ENCODE peak calls at places on chromosome 12, in four cellular contexts. F, V, B and I are unnamed samples.

GRCh38 chr12:121549075-121549474 is 31.7 kb downstream of the KDM2B start:
- DNase-seq in V (no peak), B (no peak), F (no peak), I (no peak)

GRCh38 chr12:108839011-108839889 is 18.1 kb downstream of the SSH1 start:
- DNase-seq in B (no peak), F (no peak), V (peak; percentile 51), I (peak; percentile 43)

GRCh38 chr12:52551466-52551865 is 1.5 kb downstream of the KRT71 start:
- DNase-seq in F (no peak), B (no peak), V (peak; percentile 36), I (no peak)

GRCh38 chr12:29415111-29415510 is 34.1 kb upstream of the ERGIC2 start:
- DNase-seq in F (no peak), B (no peak), V (no peak), I (no peak)

GRCh38 chr12:12070674-12071661 is at the start of gene BCL2L14:
- DNase-seq in V (no peak), F (no peak), B (no peak), I (peak; percentile 35)

GRCh38 chr12:22971247-22971646 is 346.3 kb downstream of the ETNK1 start:
- DNase-seq in B (no peak), F (no peak), V (no peak), I (no peak)

GRCh38 chr12:67358686-67359374 is 89.7 kb downstream of the CAND1 start:
- DNase-seq in F (no peak), V (no peak), B (no peak), I (no peak)

GRCh38 chr12:24719293-24719721 is 229.6 kb downstream of the BCAT1 start:
- DNase-seq in F (no peak), B (no peak), V (no peak), I (no peak)

GRCh38 chr12:89889051-89889450 is 180.4 kb upstream of the ATP2B1 start:
- DNase-seq in B (no peak), F (no peak), V (no peak), I (no peak)

GRCh38 chr12:13000935-13001724 is 1.1 kb upstream of the HEBP1 start:
- DNase-seq in F (peak; percentile 75), V (peak; percentile 52), B (no peak), I (peak; percentile 60)

GRCh38 chr12:29847246-29847645 is 63.5 kb upstream of the TMTC1 start:
- DNase-seq in V (no peak), F (no peak), B (no peak), I (no peak)

GRCh38 chr12:28759334-28759733 is 389.7 kb upstream of the FAR2 start:
- DNase-seq in B (no peak), F (no peak), V (no peak), I (no peak)

GRCh38 chr12:96399919-96400630 is at the start of gene CDK17:
- DNase-seq in F (peak; percentile 84), V (peak; percentile 84), B (peak; percentile 30), I (peak; percentile 77)

GRCh38 chr12:71872401-71872800 is 32.8 kb downstream of the TBC1D15 start:
- DNase-seq in F (no peak), B (no peak), V (no peak), I (no peak)

GRCh38 chr12:91877461-91878230 is 268.0 kb downstream of the BTG1 start:
- DNase-seq in B (no peak), V (no peak), F (no peak), I (no peak)

GRCh38 chr12:38157933-38158401 is 158.6 kb upstream of the ALG10B start:
- DNase-seq in F (no peak), B (no peak), V (no peak), I (no peak)

GRCh38 chr12:128795530-128796361 is 28.0 kb downstream of the SLC15A4 start:
- DNase-seq in F (no peak), B (no peak), V (no peak), I (no peak)

GRCh38 chr12:94263905-94264655 is 115.7 kb downstream of the PLXNC1 start:
- DNase-seq in B (no peak), V (no peak), F (no peak), I (no peak)

GRCh38 chr12:123894823-123895338 is 77.8 kb downstream of the CCDC92 start:
- DNase-seq in F (no peak), V (no peak), B (no peak), I (no peak)

GRCh38 chr12:69240625-69240984 is 1.2 kb downstream of the CPSF6 start:
- DNase-seq in V (no peak), B (no peak), F (no peak), I (no peak)

GRCh38 chr12:11822071-11822818 is 172.8 kb downstream of the ETV6 start:
- DNase-seq in V (no peak), B (no peak), F (no peak), I (no peak)

GRCh38 chr12:4355843-4356327 is 23.6 kb downstream of the FGF23 start:
- DNase-seq in F (no peak), V (no peak), B (no peak), I (no peak)

GRCh38 chr12:26340649-26341048 is 145.3 kb downstream of the SSPN start:
- DNase-seq in V (no peak), B (no peak), F (no peak), I (no peak)

DNA sequence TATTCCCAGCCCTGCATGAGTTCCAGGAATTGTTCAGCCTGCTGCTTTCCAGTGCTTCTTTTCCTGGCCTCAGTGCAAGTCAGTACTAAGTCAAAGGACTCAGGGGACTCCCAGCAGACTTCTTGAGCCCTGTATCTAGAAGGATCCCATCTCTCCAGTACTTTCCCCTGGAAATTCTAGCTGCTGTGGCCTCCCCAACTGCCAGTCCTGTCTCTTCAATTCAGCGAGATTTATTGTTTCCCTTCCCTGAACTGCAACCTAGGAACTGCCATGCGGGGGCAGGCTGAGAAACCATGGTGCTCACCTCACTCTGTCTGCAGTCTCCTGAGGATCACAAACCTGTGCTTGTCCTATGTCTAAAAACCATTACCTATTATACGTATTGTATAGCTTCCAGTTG is 31.8 kb downstream of the ZNF605 start:
- DNase-seq in B (no peak), V (no peak), F (no peak), I (no peak)
- H3K9me3 ChIP-seq in B (peaks cover 97% of the 10 kb centered on the region), V (peaks cover 100% of the 10 kb centered on the region), F (peaks cover 10% of the 10 kb centered on the region), I (peaks cover 12% of the 10 kb centered on the region)

GRCh38 chr12:92899388-92900001 is 29.6 kb downstream of the EEA1 start:
- DNase-seq in V (peak; percentile 71), B (peak; percentile 70), F (peak; percentile 74), I (peak; percentile 33)
- H3K4me3 ChIP-seq in V (peak overlapping the region; percentile 26), B (peak overlapping the region; percentile 45), F (no peak overlapping the region), I (no peak overlapping the region)

GRCh38 chr12:105222726-105223357 is 13.1 kb downstream of the APPL2 start:
- DNase-seq in F (no peak), B (no peak), V (no peak), I (no peak)
- H3K4me1 ChIP-seq in F (peaks cover 13% of the 10 kb centered on the region), B (peaks cover 70% of the 10 kb centered on the region), V (peaks cover 92% of the 10 kb centered on the region), I (peaks cover 46% of the 10 kb centered on the region)

DNA sequence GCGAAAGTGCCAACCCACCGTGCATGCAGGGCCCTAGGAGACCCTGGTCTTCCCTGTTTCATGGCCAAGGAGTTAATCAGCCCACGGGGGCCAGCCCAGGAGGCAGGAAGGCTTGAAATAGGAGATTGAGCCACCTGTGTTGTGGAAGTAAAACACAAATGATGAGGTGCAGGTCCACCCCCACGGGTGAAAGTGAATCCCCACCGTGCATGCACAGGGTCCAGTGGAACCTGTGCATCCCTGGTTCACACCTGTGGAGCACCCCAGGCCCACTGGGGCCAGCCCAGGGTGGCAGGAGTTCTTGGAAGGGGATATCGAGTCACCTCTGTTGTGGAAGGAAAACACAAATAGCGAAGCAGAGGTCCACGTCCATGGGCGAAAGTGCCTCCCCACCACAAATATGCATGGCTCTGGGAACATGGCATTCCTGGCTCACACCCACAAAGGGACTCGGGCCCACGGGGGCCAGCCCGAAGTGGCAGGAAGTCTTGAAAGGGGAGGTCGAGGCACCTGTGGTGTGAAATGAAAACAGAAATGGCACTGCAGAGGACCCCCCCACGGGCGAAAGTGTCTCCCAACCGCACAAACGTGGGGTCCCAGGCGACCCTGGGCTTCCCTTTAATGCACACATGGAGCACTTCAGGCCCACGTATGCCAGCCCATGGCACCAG is 381.5 kb downstream of the ALG10 start:
- DNase-seq in V (peak; percentile 3), B (peak; percentile 1), F (peak; percentile 3), I (peak; percentile 1)
- H3K9me3 ChIP-seq in V (peaks cover 98% of the 10 kb centered on the region), B (peaks cover 38% of the 10 kb centered on the region), F (no peaks in the 10 kb centered on the region), I (no peaks in the 10 kb centered on the region)

DNA sequence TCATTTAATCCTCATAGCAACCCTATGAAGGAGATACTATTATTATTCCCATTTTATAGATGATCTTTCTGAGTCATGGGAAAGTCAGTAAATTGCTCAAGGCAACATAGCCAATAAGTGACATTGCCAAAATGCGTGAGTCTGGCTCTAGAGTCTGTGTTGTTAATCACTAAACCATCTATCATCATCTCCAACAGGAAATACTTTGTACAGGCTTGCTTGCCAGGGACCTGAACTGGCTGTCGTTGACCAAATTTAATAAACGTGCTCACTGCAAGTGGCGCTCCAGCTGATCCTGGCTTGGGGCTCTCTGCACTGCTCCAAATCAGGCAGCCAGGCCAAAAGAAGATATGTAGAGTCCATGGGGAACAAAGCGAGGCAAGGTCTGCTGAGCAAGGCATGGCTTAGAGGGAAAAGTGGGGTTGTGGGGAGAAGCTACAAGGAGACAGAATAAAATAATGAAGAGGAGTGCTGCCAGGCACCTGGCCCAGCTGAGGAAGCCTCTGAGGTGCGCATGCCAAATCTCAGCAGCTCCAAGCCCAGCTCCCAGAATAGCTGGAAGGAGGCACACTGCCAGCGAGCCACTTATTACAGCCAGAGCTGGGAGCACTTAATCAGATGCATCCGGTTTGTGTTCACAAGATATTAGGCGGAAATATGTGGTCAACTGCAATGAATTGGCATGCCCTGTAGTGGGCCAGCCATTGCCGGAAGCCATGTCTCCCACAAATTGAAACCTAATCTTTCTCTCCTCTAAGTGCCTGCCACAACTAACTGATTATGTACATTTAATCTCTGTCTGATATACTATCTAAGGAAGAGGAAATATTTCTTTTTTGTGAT is 43.3 kb upstream of the PTPRO start:
- DNase-seq in F (peak; percentile 25), B (peak; percentile 79), V (peak; percentile 83), I (peak; percentile 83)
- H3K4me3 ChIP-seq in F (no peak overlapping the region), B (peak overlapping the region; percentile 12), V (no peak overlapping the region), I (no peak overlapping the region)

DNA sequence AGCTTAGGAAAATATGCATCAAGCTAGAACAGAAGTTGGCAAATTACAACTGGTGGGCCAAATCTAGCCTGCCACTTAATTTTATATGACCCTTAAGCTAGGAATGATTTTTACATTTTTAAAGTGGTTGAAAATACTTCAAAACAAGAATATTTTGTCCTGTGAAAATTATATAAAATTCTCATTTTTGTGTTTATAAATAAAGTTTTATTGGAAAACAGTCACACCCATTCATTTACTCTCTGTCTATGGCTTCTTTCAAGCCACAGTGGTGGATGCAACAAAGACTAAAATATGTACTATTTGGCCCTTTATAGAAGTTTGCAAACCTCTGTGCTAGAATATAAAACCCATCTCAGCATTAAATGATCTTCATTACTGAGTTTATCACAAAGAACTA is 2.1 kb upstream of the ABCD2 start:
- DNase-seq in F (no peak), V (no peak), B (no peak), I (no peak)
- H3K4me1 ChIP-seq in F (no peaks in the 10 kb centered on the region), V (peaks cover 23% of the 10 kb centered on the region), B (peaks cover 13% of the 10 kb centered on the region), I (peaks cover 2% of the 10 kb centered on the region)

GRCh38 chr12:132948146-132949066 is 7.7 kb downstream of the ZNF605 start:
- DNase-seq in V (no peak), F (no peak), B (no peak), I (no peak)
- H3K9me3 ChIP-seq in V (peaks cover 98% of the 10 kb centered on the region), F (no peaks in the 10 kb centered on the region), B (peaks cover 92% of the 10 kb centered on the region), I (no peaks in the 10 kb centered on the region)